ENCODE peak calls at places on chromosomes 11 and 22, in five cellular contexts. G, O, L, U and Q are unnamed samples.

GRCh38 chr22:42645341-42645937 is 3.8 kb downstream of the CYB5R3 start:
- DNase-seq in G (no peak), O (no peak), L (no peak), U (no peak), Q (no peak)

GRCh38 chr22:21734540-21735197 is 925 bp downstream of the YPEL1 start:
- DNase-seq in G (no peak), O (no peak), L (no peak), U (no peak), Q (no peak)

GRCh38 chr11:34787899-34788298 is 128.3 kb downstream of the APIP start:
- DNase-seq in G (no peak), O (no peak), L (no peak), U (no peak), Q (no peak)

GRCh38 chr11:69601346-69601975 is 39.5 kb upstream of the CCND1 start:
- DNase-seq in G (no peak), O (no peak), L (no peak), U (no peak), Q (no peak)

GRCh38 chr11:121426476-121427454 is 25.3 kb upstream of the SORL1 start:
- DNase-seq in G (peak), O (peak), L (peak), U (no peak), Q (no peak)

GRCh38 chr11:130831506-130832385 is 84.5 kb downstream of the SNX19 start:
- DNase-seq in G (no peak), O (no peak), L (no peak), U (no peak), Q (no peak)

GRCh38 chr22:46726066-46726985 is 11.7 kb downstream of the CERK start:
- DNase-seq in G (no peak), O (no peak), L (no peak), U (no peak), Q (no peak)

GRCh38 chr11:44634401-44635281 is 69.2 kb downstream of the CD82 start:
- DNase-seq in G (peak), O (peak), L (peak), U (peak), Q (no peak)

GRCh38 chr11:26276798-26277424 is 55.0 kb upstream of the ANO3 start:
- DNase-seq in G (peak), O (no peak), L (peak), U (peak), Q (no peak)

GRCh38 chr11:14578551-14578956 is 58.4 kb upstream of the PSMA1 start:
- DNase-seq in G (no peak), O (no peak), L (peak), U (peak), Q (no peak)

GRCh38 chr11:113048820-113049555 is 87.8 kb downstream of the NCAM1 start:
- DNase-seq in G (no peak), O (no peak), L (no peak), U (no peak), Q (no peak)

GRCh38 chr22:31613286-31613903 is 48.6 kb downstream of the PISD start:
- DNase-seq in G (peak), O (peak), L (no peak), U (no peak), Q (no peak)

GRCh38 chr11:70247710-70248072 is 22.8 kb upstream of the PPFIA1 start:
- DNase-seq in G (no peak), O (no peak), L (no peak), U (no peak), Q (no peak)

GRCh38 chr11:65791719-65792213 is 4.9 kb downstream of the OVOL1 start:
- DNase-seq in G (no peak), O (peak), L (peak), U (peak), Q (peak)

GRCh38 chr11:130653838-130654601 is 205.6 kb downstream of the ADAMTS15 start:
- DNase-seq in G (peak), O (no peak), L (peak), U (peak), Q (no peak)

GRCh38 chr22:42171417-42171816 is 40.8 kb upstream of the CYP2D6 start:
- DNase-seq in G (no peak), O (no peak), L (no peak), U (no peak), Q (no peak)

GRCh38 chr11:32852142-32852541 is 22.4 kb downstream of the PRRG4 start:
- DNase-seq in G (no peak), O (no peak), L (peak), U (no peak), Q (no peak)

GRCh38 chr11:83545494-83545893 is 259.3 kb upstream of the CCDC90B start:
- DNase-seq in G (no peak), O (no peak), L (no peak), U (no peak), Q (no peak)

GRCh38 chr22:17606472-17606871 is 22.1 kb downstream of the ATP6V1E1 start:
- DNase-seq in G (peak), O (peak), L (no peak), U (no peak), Q (no peak)

GRCh38 chr11:1202154-1202775 is 20.6 kb upstream of the MUC5B start:
- DNase-seq in G (peak), O (peak), L (peak), U (no peak), Q (peak)

GRCh38 chr11:12544986-12545775 is 129.0 kb upstream of the TEAD1 start:
- DNase-seq in G (no peak), O (no peak), L (no peak), U (no peak), Q (no peak)

GRCh38 chr22:20117656-20118571 is 888 bp upstream of the TRMT2A start:
- DNase-seq in G (no peak), O (peak), L (peak), U (no peak), Q (peak)

GRCh38 chr11:79860336-79860735 is 419.5 kb upstream of the TENM4 start:
- DNase-seq in G (no peak), O (no peak), L (no peak), U (no peak), Q (no peak)

GRCh38 chr11:72240461-72241289 is 3.3 kb downstream of the PHOX2A start:
- DNase-seq in G (peak), O (peak), L (no peak), U (no peak), Q (no peak)

GRCh38 chr22:30347255-30347892 is 9.3 kb downstream of the SF3A1 start:
- DNase-seq in G (no peak), O (no peak), L (no peak), U (no peak), Q (no peak)

GRCh38 chr11:59669611-59670009 is 773 bp upstream of the PATL1 start:
- DNase-seq in G (peak), O (peak), L (peak), U (peak), Q (no peak)

GRCh38 chr11:34565417-34566208 is 52.0 kb upstream of the ELF5 start:
- DNase-seq in G (no peak), O (no peak), L (no peak), U (no peak), Q (no peak)

GRCh38 chr11:10233581-10233980 is 60.4 kb downstream of the SBF2 start:
- DNase-seq in G (no peak), O (no peak), L (no peak), U (no peak), Q (no peak)

GRCh38 chr11:61666684-61667297 is 13.4 kb upstream of the DAGLA start:
- DNase-seq in G (no peak), O (no peak), L (no peak), U (no peak), Q (no peak)

GRCh38 chr11:83663984-83664383 is 377.8 kb upstream of the CCDC90B start:
- DNase-seq in G (no peak), O (no peak), L (no peak), U (no peak), Q (no peak)

GRCh38 chr11:47523491-47524199 is 29.3 kb downstream of the CELF1 start:
- DNase-seq in G (no peak), O (no peak), L (no peak), U (no peak), Q (no peak)

GRCh38 chr22:19849800-19850481 is 4.7 kb downstream of the GNB1L start:
- DNase-seq in G (peak), O (no peak), L (no peak), U (peak), Q (no peak)

GRCh38 chr11:65445101-65445603 is 22.6 kb downstream of the NEAT1 start:
- DNase-seq in G (no peak), O (no peak), L (no peak), U (no peak), Q (no peak)

GRCh38 chr22:19691721-19692341 is 22.5 kb upstream of the SEPTIN5 start:
- DNase-seq in G (peak), O (peak), L (no peak), U (no peak), Q (no peak)

GRCh38 chr22:17138451-17139042 is 17.4 kb upstream of the TMEM121B start:
- DNase-seq in G (no peak), O (peak), L (no peak), U (no peak), Q (no peak)

GRCh38 chr11:1931791-1932480 is 12.4 kb downstream of the TNNT3 start:
- DNase-seq in G (no peak), O (peak), L (no peak), U (no peak), Q (no peak)

GRCh38 chr11:97432926-97433325 is 1043.1 kb downstream of the JRKL start:
- DNase-seq in G (no peak), O (no peak), L (no peak), U (no peak), Q (no peak)

GRCh38 chr22:35308480-35308945 is 8.8 kb downstream of the TOM1 start:
- DNase-seq in G (no peak), O (no peak), L (no peak), U (no peak), Q (no peak)

GRCh38 chr22:38107692-38108515 is 2.6 kb downstream of the BAIAP2L2 start:
- DNase-seq in G (no peak), O (no peak), L (peak), U (no peak), Q (no peak)

GRCh38 chr11:64204464-64204989 is 2.0 kb upstream of the FERMT3 start:
- DNase-seq in G (peak), O (peak), L (peak), U (peak), Q (peak)

GRCh38 chr11:64208796-64209562 is 2.5 kb downstream of the FERMT3 start:
- DNase-seq in G (no peak), O (no peak), L (no peak), U (no peak), Q (no peak)

GRCh38 chr11:64208086-64208795 is 1.7 kb downstream of the FERMT3 start:
- DNase-seq in G (no peak), O (peak), L (no peak), U (no peak), Q (no peak)

GRCh38 chr11:64207247-64208085 is 945 bp downstream of the FERMT3 start:
- DNase-seq in G (peak), O (peak), L (peak), U (no peak), Q (peak)

DNA sequence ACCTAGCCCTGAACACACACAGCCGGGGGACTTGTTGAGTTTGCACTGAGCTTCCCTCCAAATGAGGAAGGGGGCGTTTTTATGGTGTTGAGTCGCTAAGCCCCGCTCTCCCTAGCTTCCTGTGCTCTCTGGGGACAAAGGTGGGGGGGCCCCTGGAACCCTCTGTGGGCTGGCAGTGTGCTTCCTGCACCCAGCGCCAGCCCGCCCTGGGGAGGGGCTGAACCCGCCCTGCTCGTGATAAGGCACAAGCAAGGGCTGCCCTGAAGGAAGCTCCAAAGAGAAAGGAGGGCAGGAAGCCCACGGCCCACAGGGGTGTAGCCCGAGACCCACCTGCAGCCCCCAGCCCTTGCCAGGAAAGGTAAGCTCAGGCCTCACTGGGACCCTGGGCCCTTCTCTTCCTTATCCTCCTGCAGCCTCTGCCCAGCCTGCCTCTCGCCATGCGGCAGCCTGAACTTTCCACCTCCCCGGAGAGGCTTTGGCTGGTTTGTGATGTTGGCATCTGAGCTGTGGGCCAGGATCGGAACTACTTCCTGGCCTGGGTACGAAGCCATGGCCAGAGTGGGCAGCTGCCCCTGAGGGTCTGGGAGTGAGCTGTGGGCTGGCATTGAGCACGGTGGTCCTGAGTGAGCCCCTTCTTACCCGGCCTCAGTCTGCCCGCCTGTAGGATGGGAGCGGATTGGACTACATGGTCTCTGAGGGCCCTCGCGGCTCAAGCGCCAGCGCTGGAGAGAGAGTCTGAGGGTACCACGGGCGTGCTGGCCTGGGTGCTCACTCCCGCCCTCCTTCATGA is at the start of gene FERMT3:
- DNase-seq in G (no peak), O (peak), L (peak), U (no peak), Q (peak)
- TF ChIP-seq POLR2AphosphoS5 in G (no peak), O (peak), L (no peak), U (no peak), Q (peak)

GRCh38 chr11:114439229-114440120 is at the start of gene REXO2:
- DNase-seq in G (peak), O (peak), L (peak), U (peak), Q (peak)
- TF ChIP-seq POLR2A in G (peak), O (peak), L (peak), U (peak), Q (no peak)

GRCh38 chr11:89443366-89444303 is 47.5 kb downstream of the NOX4 start:
- DNase-seq in G (no peak), O (no peak), L (no peak), U (no peak), Q (no peak)
- TF ChIP-seq POLR2AphosphoS5 in G (no peak), O (no peak), L (no peak), U (no peak), Q (no peak)

GRCh38 chr11:77126861-77127673 is 979 bp upstream of the MYO7A start:
- DNase-seq in G (no peak), O (peak), L (peak), U (no peak), Q (peak)

GRCh38 chr11:77127674-77127968 is 425 bp upstream of the MYO7A start:
- DNase-seq in G (no peak), O (no peak), L (no peak), U (no peak), Q (no peak)

GRCh38 chr11:77126156-77126775 is 1.8 kb upstream of the MYO7A start:
- DNase-seq in G (no peak), O (no peak), L (no peak), U (no peak), Q (no peak)

GRCh38 chr11:77129069-77129840 is 1.2 kb downstream of the MYO7A start:
- DNase-seq in G (no peak), O (no peak), L (no peak), U (no peak), Q (no peak)

DNA sequence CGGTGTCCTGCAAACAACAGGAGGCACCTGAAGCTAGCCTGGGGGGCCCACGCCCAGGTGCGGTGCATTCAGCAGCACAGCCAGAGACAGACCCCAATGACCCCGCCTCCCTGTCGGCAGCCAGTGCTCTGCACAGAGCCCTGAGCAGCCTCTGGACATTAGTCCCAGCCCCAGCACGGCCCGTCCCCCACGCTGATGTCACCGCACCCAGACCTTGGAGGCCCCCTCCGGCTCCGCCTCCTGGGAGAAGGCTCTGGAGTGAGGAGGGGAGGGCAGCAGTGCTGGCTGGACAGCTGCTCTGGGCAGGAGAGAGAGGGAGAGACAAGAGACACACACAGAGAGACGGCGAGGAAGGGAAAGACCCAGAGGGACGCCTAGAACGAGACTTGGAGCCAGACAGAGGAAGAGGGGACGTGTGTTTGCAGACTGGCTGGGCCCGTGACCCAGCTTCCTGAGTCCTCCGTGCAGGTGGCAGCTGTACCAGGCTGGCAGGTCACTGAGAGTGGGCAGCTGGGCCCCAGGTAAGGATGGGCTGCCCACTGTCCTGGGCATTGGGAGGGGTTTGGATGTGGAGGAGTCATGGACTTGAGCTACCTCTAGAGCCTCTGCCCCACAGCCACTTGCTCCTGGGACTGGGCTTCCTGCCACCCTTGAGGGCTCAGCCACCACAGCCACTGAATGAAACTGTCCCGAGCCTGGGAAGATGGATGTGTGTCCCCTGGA is at the start of gene MYO7A:
- DNase-seq in G (no peak), O (no peak), L (peak), U (no peak), Q (no peak)
- TF ChIP-seq POLR2A in G (no peak), O (no peak), L (no peak), U (no peak), Q (no peak)

GRCh38 chr11:6602096-6602940 is 1.1 kb downstream of the RRP8 start:
- DNase-seq in G (peak), O (no peak), L (no peak), U (peak), Q (no peak)

GRCh38 chr11:6603287-6604080 is at the start of the genes ILK and RRP8:
- DNase-seq in G (peak), O (peak), L (peak), U (peak), Q (peak)

GRCh38 chr11:6606471-6607189 is 3.1 kb downstream of the ILK start:
- DNase-seq in G (peak), O (peak), L (peak), U (peak), Q (no peak)

GRCh38 chr11:6607190-6607635 is 3.6 kb downstream of the ILK start:
- DNase-seq in G (no peak), O (no peak), L (no peak), U (no peak), Q (no peak)

DNA sequence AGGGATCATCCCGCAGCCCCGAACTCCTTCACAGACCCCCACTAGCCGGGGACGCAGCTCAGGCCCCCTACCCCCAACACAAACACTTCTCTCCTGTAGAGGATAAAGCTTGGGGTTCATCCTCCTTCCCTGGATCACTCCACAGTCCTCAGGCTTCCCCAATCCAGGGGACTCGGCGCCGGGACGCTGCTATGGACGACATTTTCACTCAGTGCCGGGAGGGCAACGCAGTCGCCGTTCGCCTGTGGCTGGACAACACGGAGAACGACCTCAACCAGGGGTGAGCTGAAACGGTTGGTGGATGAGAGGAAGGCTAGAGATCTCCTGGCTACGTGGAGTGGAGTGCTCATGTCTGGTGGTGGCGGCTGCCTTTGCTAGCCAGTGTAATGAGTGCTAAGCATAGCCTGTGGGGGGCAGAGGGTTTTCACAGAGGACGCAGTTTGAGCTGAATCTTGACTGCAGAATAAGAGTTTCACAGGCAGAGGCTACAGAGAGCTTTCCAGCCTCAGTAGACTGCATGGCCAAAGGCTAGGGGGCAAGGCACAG is 580 bp downstream of the ILK start:
- DNase-seq in G (peak), O (peak), L (peak), U (peak), Q (no peak)
- TF ChIP-seq POLR2AphosphoS5 in G (peak), O (no peak), L (no peak), U (no peak), Q (no peak)